ENCODE peak calls at places on chromosomes 12 and 14, in eight cellular contexts. W is NAMALWA; X is stimulated activated CD8-positive, alpha-beta memory T cell treated with anti-CD3 and anti-CD28 coated beads, Interleukin-7, amount 100 ng/mL, for 4 hours; C is GM03348; T is T-helper 17 cell; I is effector memory CD8-positive, alpha-beta T cell; N is foreskin fibroblast; U is stimulated activated naive CD8-positive, alpha-beta T cell treated with anti-CD3 and anti-CD28 coated beads, Interleukin-15, amount 100 ng/mL, for 72 hours. Y is an unnamed sample.

GRCh38 chr12:110743571-110744093 is 941 bp upstream of the PPP1CC start:
- DNase-seq in W (no peak), X (peak), C (peak), T (no peak), I (no peak), N (peak), U (no peak), Y (no peak)

GRCh38 chr14:60051690-60052324 is 39.9 kb upstream of the PCNX4 start:
- DNase-seq in W (no peak), X (no peak), C (peak), T (no peak), I (peak), N (peak), U (peak), Y (no peak)

GRCh38 chr12:121503395-121503794 is 77.4 kb downstream of the KDM2B start:
- DNase-seq in W (no peak), X (no peak), C (no peak), T (no peak), I (no peak), N (no peak), U (no peak), Y (no peak)

GRCh38 chr14:69282448-69282847 is 22.5 kb downstream of the GALNT16 start:
- DNase-seq in W (no peak), X (no peak), C (no peak), T (no peak), I (no peak), N (no peak), U (no peak), Y (no peak)

GRCh38 chr12:51393676-51394545 is 2.7 kb upstream of the GALNT6 start:
- DNase-seq in W (no peak), X (peak), C (peak), T (no peak), I (peak), N (peak), U (peak), Y (no peak)

GRCh38 chr14:69693823-69694729 is 72.9 kb upstream of the SRSF5 start:
- DNase-seq in W (no peak), X (no peak), C (no peak), T (no peak), I (no peak), N (peak), U (no peak), Y (no peak)

GRCh38 chr14:89000007-89000942 is 175.8 kb downstream of the TTC8 start:
- DNase-seq in W (no peak), X (no peak), C (peak), T (no peak), I (no peak), N (peak), U (peak), Y (peak)

GRCh38 chr12:3251691-3252090 is 174.5 kb downstream of the TSPAN9 start:
- DNase-seq in W (no peak), X (no peak), C (no peak), T (no peak), I (no peak), N (no peak), U (no peak), Y (no peak)

GRCh38 chr14:84792722-84793410 is 737.1 kb upstream of the FLRT2 start:
- DNase-seq in W (no peak), X (no peak), C (no peak), T (no peak), I (no peak), N (no peak), U (no peak), Y (no peak)

GRCh38 chr14:68282479-68283377 is 463.1 kb downstream of the RAD51B start:
- DNase-seq in W (peak), X (no peak), C (no peak), T (peak), I (peak), N (no peak), U (peak), Y (no peak)

GRCh38 chr12:56999456-56999855 is 6.9 kb downstream of the ZBTB39 start:
- DNase-seq in W (no peak), X (no peak), C (no peak), T (no peak), I (no peak), N (peak), U (no peak), Y (no peak)

GRCh38 chr12:50822082-50822481 is 20.6 kb upstream of the TMPRSS12 start:
- DNase-seq in W (no peak), X (no peak), C (no peak), T (no peak), I (no peak), N (no peak), U (no peak), Y (no peak)

GRCh38 chr14:91255820-91256219 is 11.3 kb upstream of the GPR68 start:
- DNase-seq in W (no peak), X (no peak), C (no peak), T (no peak), I (no peak), N (no peak), U (no peak), Y (no peak)

GRCh38 chr12:79690606-79691298 is at the start of gene PAWR:
- DNase-seq in W (peak), X (peak), C (peak), T (no peak), I (no peak), N (peak), U (peak), Y (no peak)

GRCh38 chr14:69261761-69262331 is 1.9 kb downstream of the GALNT16 start:
- DNase-seq in W (no peak), X (no peak), C (peak), T (no peak), I (no peak), N (peak), U (no peak), Y (no peak)

GRCh38 chr14:62126885-62127478 is 364.8 kb downstream of the SNAPC1 start:
- DNase-seq in W (peak), X (no peak), C (peak), T (no peak), I (peak), N (peak), U (no peak), Y (no peak)

GRCh38 chr12:96719671-96720362 is 187.2 kb upstream of the NEDD1 start:
- DNase-seq in W (peak), X (no peak), C (peak), T (no peak), I (no peak), N (peak), U (no peak), Y (no peak)

GRCh38 chr12:25756974-25757665 is 201.4 kb upstream of the RASSF8 start:
- DNase-seq in W (no peak), X (no peak), C (no peak), T (no peak), I (no peak), N (no peak), U (no peak), Y (no peak)

GRCh38 chr14:61470261-61470953 is 149.0 kb downstream of the PRKCH start:
- DNase-seq in W (no peak), X (no peak), C (peak), T (no peak), I (no peak), N (peak), U (no peak), Y (no peak)

GRCh38 chr12:13609874-13610273 is 371.5 kb downstream of the GRIN2B start:
- DNase-seq in W (no peak), X (no peak), C (no peak), T (no peak), I (no peak), N (no peak), U (no peak), Y (no peak)

GRCh38 chr14:22305563-22306127 is 283.4 kb downstream of the DAD1 start:
- DNase-seq in W (peak), X (no peak), C (no peak), T (no peak), I (no peak), N (no peak), U (no peak), Y (no peak)

GRCh38 chr12:3005736-3006135 is 46.5 kb downstream of the TEAD4 start:
- DNase-seq in W (no peak), X (no peak), C (no peak), T (no peak), I (no peak), N (no peak), U (no peak), Y (no peak)

GRCh38 chr14:24315807-24316596 is 4.7 kb downstream of the LTB4R start:
- DNase-seq in W (no peak), X (no peak), C (no peak), T (no peak), I (no peak), N (peak), U (no peak), Y (no peak)

GRCh38 chr12:29762637-29763300 is 21.0 kb downstream of the TMTC1 start:
- DNase-seq in W (no peak), X (no peak), C (no peak), T (no peak), I (no peak), N (peak), U (no peak), Y (no peak)

GRCh38 chr12:81615031-81615430 is 144.1 kb downstream of the PPFIA2 start:
- DNase-seq in W (no peak), X (no peak), C (no peak), T (no peak), I (no peak), N (no peak), U (no peak), Y (no peak)

GRCh38 chr12:50776749-50777728 is 13.1 kb downstream of the ATF1 start:
- DNase-seq in W (no peak), X (no peak), C (no peak), T (no peak), I (no peak), N (no peak), U (no peak), Y (no peak)

GRCh38 chr12:75720807-75721206 is 209.4 kb upstream of the KRR1 start:
- DNase-seq in W (no peak), X (no peak), C (no peak), T (no peak), I (no peak), N (no peak), U (no peak), Y (no peak)

GRCh38 chr12:79687711-79688270 is 3.0 kb downstream of the PAWR start:
- DNase-seq in W (peak), X (no peak), C (no peak), T (no peak), I (no peak), N (no peak), U (no peak), Y (no peak)

GRCh38 chr12:6424008-6424347 is 20.8 kb upstream of the CD27 start:
- DNase-seq in W (no peak), X (no peak), C (no peak), T (no peak), I (no peak), N (no peak), U (no peak), Y (no peak)